ENCODE peak calls at places on chromosome 20, in five cellular contexts. One of them, this sample, is unnamed.

GRCh38 chr20:818001-818664 is 15.4 kb upstream of the FAM110A start:
- DNase-seq in H9: no peak
- DNase-seq in neural progenitor cell: no peak
- DNase-seq in OCI-LY7: no peak
- DNase-seq in Karpas-422: no peak
- DNase-seq in this sample: no peak

GRCh38 chr20:10802201-10802600 is 128.4 kb upstream of the JAG1 start:
- DNase-seq in H9: no peak
- DNase-seq in neural progenitor cell: no peak
- DNase-seq in OCI-LY7: no peak
- DNase-seq in Karpas-422: no peak
- DNase-seq in this sample: no peak

GRCh38 chr20:46145646-46146045 is 27.5 kb downstream of the CD40 start:
- DNase-seq in H9: no peak
- DNase-seq in neural progenitor cell: peak
- DNase-seq in OCI-LY7: no peak
- DNase-seq in Karpas-422: no peak
- DNase-seq in this sample: no peak

GRCh38 chr20:48490976-48491657 is 336.7 kb downstream of the PREX1 start:
- DNase-seq in H9: no peak
- DNase-seq in neural progenitor cell: no peak
- DNase-seq in OCI-LY7: no peak
- DNase-seq in Karpas-422: no peak
- DNase-seq in this sample: no peak

GRCh38 chr20:17898548-17898994 is 70.0 kb downstream of the SNX5 start:
- DNase-seq in H9: peak
- DNase-seq in neural progenitor cell: peak
- DNase-seq in OCI-LY7: peak
- DNase-seq in Karpas-422: peak
- DNase-seq in this sample: peak

GRCh38 chr20:13231031-13231752 is 10.1 kb downstream of the ISM1 start:
- DNase-seq in H9: no peak
- DNase-seq in neural progenitor cell: no peak
- DNase-seq in OCI-LY7: no peak
- DNase-seq in Karpas-422: no peak
- DNase-seq in this sample: peak

GRCh38 chr20:39066464-39066863 is 104.3 kb downstream of the DHX35 start:
- DNase-seq in H9: peak
- DNase-seq in neural progenitor cell: peak
- DNase-seq in OCI-LY7: peak
- DNase-seq in Karpas-422: peak
- DNase-seq in this sample: no peak

GRCh38 chr20:14963262-14963663 is 625.9 kb upstream of the FLRT3 start:
- DNase-seq in H9: no peak
- DNase-seq in neural progenitor cell: peak
- DNase-seq in OCI-LY7: no peak
- DNase-seq in Karpas-422: no peak
- DNase-seq in this sample: no peak

GRCh38 chr20:36606171-36607116 is 865 bp downstream of the RAB5IF start:
- DNase-seq in H9: no peak
- DNase-seq in neural progenitor cell: peak
- DNase-seq in OCI-LY7: peak
- DNase-seq in Karpas-422: peak
- DNase-seq in this sample: peak

GRCh38 chr20:23242104-23242503 is 108.5 kb upstream of the NXT1 start:
- DNase-seq in H9: no peak
- DNase-seq in neural progenitor cell: no peak
- DNase-seq in OCI-LY7: no peak
- DNase-seq in Karpas-422: no peak
- DNase-seq in this sample: no peak

GRCh38 chr20:7695622-7696021 is 244.6 kb downstream of the HAO1 start:
- DNase-seq in H9: no peak
- DNase-seq in neural progenitor cell: no peak
- DNase-seq in OCI-LY7: no peak
- DNase-seq in Karpas-422: no peak
- DNase-seq in this sample: no peak

GRCh38 chr20:19860742-19861141 is 102.7 kb downstream of the RIN2 start:
- DNase-seq in H9: no peak
- DNase-seq in neural progenitor cell: no peak
- DNase-seq in OCI-LY7: no peak
- DNase-seq in Karpas-422: no peak
- DNase-seq in this sample: no peak
- H3K4me2 ChIP-seq in H9: no peak
- H3K4me2 ChIP-seq in neural progenitor cell: no peak
- H3K4me2 ChIP-seq in OCI-LY7: no peak
- H3K4me2 ChIP-seq in Karpas-422: no peak
- H3K4me2 ChIP-seq in this sample: no peak

GRCh38 chr20:59230385-59230784 is 66.8 kb downstream of the ZNF831 start:
- DNase-seq in H9: no peak
- DNase-seq in neural progenitor cell: no peak
- DNase-seq in OCI-LY7: no peak
- DNase-seq in Karpas-422: no peak
- DNase-seq in this sample: no peak
- H2AFZ ChIP-seq in H9: no peak
- H2AFZ ChIP-seq in neural progenitor cell: no peak
- H2AFZ ChIP-seq in OCI-LY7: no peak
- H2AFZ ChIP-seq in Karpas-422: no peak
- H2AFZ ChIP-seq in this sample: no peak

DNA sequence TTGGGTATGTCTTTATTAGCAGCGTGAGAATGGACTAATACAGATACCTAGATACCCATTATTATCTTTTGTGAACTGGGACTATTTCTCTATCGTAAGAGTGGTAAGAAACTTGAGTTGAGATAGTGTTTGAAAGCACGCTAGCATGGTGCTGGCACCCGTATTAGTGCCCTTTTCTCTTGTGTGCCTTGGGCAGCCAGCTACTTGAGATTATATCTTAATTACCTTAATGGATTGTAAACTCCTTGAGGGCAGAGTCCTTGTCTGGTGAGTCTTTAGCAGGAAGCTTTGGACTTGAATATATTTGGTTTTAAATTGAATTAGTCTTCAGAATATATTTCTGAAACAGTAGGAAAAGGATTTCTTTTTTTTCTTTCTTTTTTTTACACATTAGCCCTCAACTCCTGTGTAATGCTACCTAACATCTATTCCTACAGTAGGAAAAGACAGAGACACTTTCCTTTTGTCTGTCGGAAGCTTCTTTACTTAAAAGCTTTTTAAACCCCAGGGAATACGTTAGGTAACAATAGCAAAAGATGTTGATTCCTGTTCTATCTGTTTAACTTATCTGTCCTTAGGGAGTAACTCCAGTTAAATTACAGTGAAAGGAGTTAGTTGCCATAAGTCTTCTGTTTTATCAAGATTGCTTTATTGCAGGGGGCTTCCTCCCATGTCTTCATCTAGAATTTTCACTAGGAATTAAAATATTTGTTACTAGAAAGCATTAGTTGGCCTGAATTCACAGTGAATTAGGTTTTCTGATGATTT is 26.0 kb downstream of the TOP1 start:
- DNase-seq in H9: no peak
- DNase-seq in neural progenitor cell: no peak
- DNase-seq in OCI-LY7: no peak
- DNase-seq in Karpas-422: no peak
- DNase-seq in this sample: no peak
- H3K27ac ChIP-seq in H9: no peak
- H3K27ac ChIP-seq in neural progenitor cell: no peak
- H3K27ac ChIP-seq in OCI-LY7: no peak
- H3K27ac ChIP-seq in Karpas-422: peak
- H3K27ac ChIP-seq in this sample: no peak

DNA sequence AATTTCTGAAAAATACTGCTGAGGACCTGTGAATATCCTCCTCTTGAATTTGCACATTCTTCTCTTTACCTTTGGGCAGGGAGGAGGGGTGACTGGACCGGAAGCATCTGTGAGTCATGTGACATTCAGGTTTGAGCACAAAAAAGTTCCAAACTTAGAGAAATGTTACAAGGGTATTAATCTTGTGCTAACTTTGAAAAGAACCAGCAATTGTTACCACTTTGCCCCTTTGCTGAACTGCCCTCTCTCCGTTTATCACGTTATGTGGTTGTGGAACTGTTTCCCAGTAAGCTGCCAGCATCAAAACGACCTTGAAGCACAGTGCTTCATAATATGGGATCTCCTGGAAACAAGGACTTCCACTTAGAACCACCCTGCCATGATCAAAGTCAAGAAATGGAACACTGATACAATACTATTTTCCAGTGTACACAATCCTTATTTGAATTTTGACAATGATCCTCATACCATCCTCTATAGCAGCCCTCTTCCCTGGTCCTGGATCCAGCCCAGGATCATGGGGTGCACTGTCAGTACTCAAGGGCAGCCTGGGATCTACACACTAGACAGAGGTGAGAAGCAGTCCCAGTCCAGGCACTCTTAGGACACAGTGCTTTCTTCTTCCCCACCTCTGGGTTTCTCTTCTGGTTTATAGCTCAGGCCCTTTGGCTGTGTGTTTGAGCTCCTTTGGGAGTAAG is 2.3 kb upstream of the TUBB1 start:
- DNase-seq in H9: no peak
- DNase-seq in neural progenitor cell: no peak
- DNase-seq in OCI-LY7: peak
- DNase-seq in Karpas-422: no peak
- DNase-seq in this sample: no peak
- H3K4me2 ChIP-seq in H9: no peak
- H3K4me2 ChIP-seq in neural progenitor cell: no peak
- H3K4me2 ChIP-seq in OCI-LY7: peak
- H3K4me2 ChIP-seq in Karpas-422: no peak
- H3K4me2 ChIP-seq in this sample: no peak

GRCh38 chr20:59948828-59949720 is 8.9 kb downstream of the FAM217B start:
- DNase-seq in H9: no peak
- DNase-seq in neural progenitor cell: peak
- DNase-seq in OCI-LY7: peak
- DNase-seq in Karpas-422: peak
- DNase-seq in this sample: peak
- H2AFZ ChIP-seq in H9: no peak
- H2AFZ ChIP-seq in neural progenitor cell: no peak
- H2AFZ ChIP-seq in OCI-LY7: peak
- H2AFZ ChIP-seq in Karpas-422: peak
- H2AFZ ChIP-seq in this sample: peak

This sample was measured in DND-41.